ENCODE peak calls at places on chromosomes 7 and 10, in four cellular contexts. V is IMR-90, Q is hepatocyte, Y is osteoblast. D is an unnamed sample.
A peak's percentile ranks its signal among the peaks of the same experiment; 100 is the strongest.

GRCh38 chr10:22831586-22831985 is 96.3 kb upstream of the ARMC3 start:
- DNase-seq in Y (no peak), V (no peak), Q (no peak), D (no peak)

GRCh38 chr10:125414998-125415397 is 254.6 kb upstream of the CTBP2 start:
- DNase-seq in Q (no peak), V (peak; percentile 35), Y (no peak), D (no peak)

GRCh38 chr10:68897336-68897741 is 3.8 kb upstream of the DDX50 start:
- DNase-seq in V (peak; percentile 77), Q (peak; percentile 80), Y (peak; percentile 73), D (peak; percentile 84)

GRCh38 chr7:111098011-111098925 is 7.3 kb downstream of the LRRN3 start:
- DNase-seq in V (peak; percentile 58), Y (no peak), Q (peak; percentile 67), D (peak; percentile 76)

GRCh38 chr7:45576249-45576929 is 2.2 kb downstream of the ADCY1 start:
- DNase-seq in V (no peak), Y (peak; percentile 90), Q (no peak), D (no peak)

GRCh38 chr10:29784175-29784773 is 149.5 kb upstream of the SVIL start:
- DNase-seq in V (peak; percentile 100), Q (peak; percentile 77), Y (peak; percentile 96), D (no peak)

GRCh38 chr10:64265961-64266360 is 744.8 kb downstream of the REEP3 start:
- DNase-seq in V (no peak), Y (no peak), Q (no peak), D (no peak)

GRCh38 chr10:123996302-123996701 is 97.1 kb downstream of the CHST15 start:
- DNase-seq in Q (no peak), V (no peak), Y (no peak), D (no peak)

GRCh38 chr7:68107256-68107655 is 1110.6 kb downstream of the TYW1 start:
- DNase-seq in Y (no peak), V (no peak), Q (no peak), D (no peak)

GRCh38 chr10:22420787-22421517 is 75.7 kb downstream of the SPAG6 start:
- DNase-seq in Y (peak; percentile 80), Q (no peak), V (peak; percentile 16), D (no peak)

GRCh38 chr7:158955146-158955870 is 99.0 kb downstream of the DYNC2I1 start:
- DNase-seq in Y (no peak), Q (no peak), V (no peak), D (no peak)

GRCh38 chr7:98733036-98733435 is 116.0 kb downstream of the NPTX2 start:
- DNase-seq in Q (peak; percentile 23), Y (no peak), V (peak; percentile 6), D (peak; percentile 48)

GRCh38 chr10:128310966-128311658 is 184.9 kb upstream of the MKI67 start:
- DNase-seq in Y (no peak), Q (no peak), V (no peak), D (peak; percentile 74)

GRCh38 chr10:104582604-104582951 is 58.5 kb upstream of the SORCS3 start:
- DNase-seq in Y (no peak), V (no peak), Q (no peak), D (no peak)

GRCh38 chr10:24894728-24895127 is 57.7 kb downstream of the PRTFDC1 start:
- DNase-seq in Q (no peak), Y (no peak), V (no peak), D (no peak)

GRCh38 chr10:126387931-126388911 is at the start of gene ADAM12:
- DNase-seq in Q (peak; percentile 39), V (peak; percentile 68), Y (peak; percentile 89), D (peak; percentile 61)

GRCh38 chr7:94909023-94909466 is 1.7 kb downstream of the PPP1R9A start:
- DNase-seq in Y (peak; percentile 72), Q (peak; percentile 12), V (no peak), D (no peak)

GRCh38 chr10:15035385-15036301 is 8.1 kb upstream of the OLAH start:
- DNase-seq in Y (peak; percentile 84), V (peak; percentile 89), Q (no peak), D (no peak)

GRCh38 chr10:121457729-121458128 is 140.5 kb downstream of the FGFR2 start:
- DNase-seq in V (no peak), Q (no peak), Y (no peak), D (no peak)

GRCh38 chr7:113084499-113085172 is 2.0 kb downstream of the GPR85 start:
- DNase-seq in V (no peak), Y (peak; percentile 70), Q (no peak), D (no peak)

GRCh38 chr10:62708569-62708968 is 96.0 kb upstream of the ADO start:
- DNase-seq in Q (no peak), V (no peak), Y (no peak), D (no peak)

GRCh38 chr7:144649120-144649519 is 186.7 kb downstream of the TPK1 start:
- DNase-seq in V (no peak), Y (no peak), Q (no peak), D (no peak)

GRCh38 chr7:129144834-129145668 is 544 bp downstream of the TSPAN33 start:
- DNase-seq in V (no peak), Y (no peak), Q (no peak), D (no peak)

GRCh38 chr7:102841290-102841689 is 71.5 kb upstream of the LRRC17 start:
- DNase-seq in V (no peak), Q (no peak), Y (no peak), D (no peak)

GRCh38 chr7:116797611-116798010 is 64.8 kb upstream of the CAPZA2 start:
- DNase-seq in V (no peak), Q (no peak), Y (no peak), D (no peak)

GRCh38 chr7:2645274-2645868 is 13.6 kb downstream of the TTYH3 start:
- DNase-seq in Y (peak; percentile 91), Q (no peak), V (no peak), D (no peak)

GRCh38 chr7:96826089-96826488 is 116.4 kb upstream of the SEM1 start:
- DNase-seq in V (no peak), Y (no peak), Q (no peak), D (no peak)

GRCh38 chr7:70574970-70575799 is 556.8 kb upstream of the GALNT17 start:
- DNase-seq in V (no peak), Y (peak; percentile 70), Q (peak; percentile 48), D (peak; percentile 78)

GRCh38 chr10:79269969-79270368 is 77.3 kb upstream of the PPIF start:
- DNase-seq in V (no peak), Y (no peak), Q (no peak), D (no peak)
- H3K4me1 ChIP-seq in V (peaks cover 50% of the 10 kb centered on the region), Y (peaks cover 59% of the 10 kb centered on the region), Q (peaks cover 18% of the 10 kb centered on the region), D (no peaks in the 10 kb centered on the region)

GRCh38 chr10:49323171-49323895 is 24.4 kb downstream of the C10orf71 start:
- DNase-seq in Q (no peak), Y (no peak), V (no peak), D (no peak)

GRCh38 chr10:49323896-49324270 is 24.9 kb downstream of the C10orf71 start:
- DNase-seq in V (no peak), Y (no peak), Q (no peak), D (no peak)

GRCh38 chr10:49325916-49326783 is 27.2 kb downstream of the C10orf71 start:
- DNase-seq in Y (no peak), Q (no peak), V (no peak), D (no peak)

GRCh38 chr10:49325131-49325915 is 26.4 kb downstream of the C10orf71 start:
- DNase-seq in Q (no peak), V (no peak), Y (peak; percentile 79), D (no peak)

GRCh38 chr10:49324711-49325110 is 25.7 kb downstream of the C10orf71 start:
- DNase-seq in Q (no peak), Y (no peak), V (no peak), D (peak; percentile 41)
- H2AFZ ChIP-seq in Q (no peak overlapping the region), Y (no peak overlapping the region), V (no peak overlapping the region), D (no peak overlapping the region)

GRCh38 chr7:6234384-6234783 is 38.0 kb downstream of the CYTH3 start:
- DNase-seq in V (no peak), Y (no peak), Q (no peak), D (no peak)
- H3K4me1 ChIP-seq in V (peaks cover 6% of the 10 kb centered on the region), Y (peaks cover 7% of the 10 kb centered on the region), Q (peaks cover under 1% of the 10 kb centered on the region), D (peaks cover 9% of the 10 kb centered on the region)

DNA sequence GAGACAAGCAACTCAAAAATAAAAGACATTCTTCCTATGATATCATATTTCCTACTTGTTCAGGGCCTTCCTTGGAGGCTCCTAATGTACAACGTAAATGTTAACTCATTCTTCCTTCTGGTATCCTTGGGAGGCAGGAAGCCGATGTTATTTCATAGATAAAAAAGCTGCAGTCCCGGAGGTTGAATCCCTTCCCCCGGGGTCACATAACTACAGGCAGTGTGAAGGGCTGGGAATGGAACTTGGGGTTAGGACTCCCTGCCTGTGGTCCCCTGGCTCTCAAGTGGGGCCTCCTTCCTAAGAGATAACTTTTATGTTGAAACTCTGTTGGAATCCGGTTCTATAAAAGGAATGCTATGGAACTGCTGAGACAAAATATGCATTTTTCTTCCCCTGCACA is 14.9 kb upstream of the CCDC3 start:
- DNase-seq in Y (no peak), V (peak; percentile 31), Q (no peak), D (no peak)
- H2AFZ ChIP-seq in Y (no peak overlapping the region), V (no peak overlapping the region), Q (no peak overlapping the region), D (peak overlapping the region; percentile 79)